ENCODE peak calls at places on chromosomes 3 and 15, in eight cellular contexts. Z is stomach, S is transverse colon, G is left ventricle myocardium inferior, H is right cardiac atrium, X is PC-9, R is adrenal gland, C is small intestine. Y is an unnamed sample.

GRCh38 chr15:40465939-40466338 is 4.8 kb upstream of the CHST14 start:
- DNase-seq in Z (no peak), S (no peak), G (no peak), H (no peak), X (no peak), R (no peak), C (no peak), Y (no peak)

GRCh38 chr3:53194218-53195065 is 33.4 kb downstream of the PRKCD start:
- DNase-seq in Z (no peak), S (no peak), G (peak; percentile 56), H (peak; percentile 64), X (no peak), R (peak; percentile 75), C (no peak), Y (peak; percentile 88)

GRCh38 chr15:73125219-73125618 is 73.0 kb downstream of the NEO1 start:
- DNase-seq in Z (no peak), S (no peak), G (no peak), H (no peak), X (no peak), R (no peak), C (peak; percentile 55), Y (no peak)

GRCh38 chr3:46619845-46620778 is 7.8 kb downstream of the FAM240A start:
- DNase-seq in Z (no peak), S (no peak), G (no peak), H (peak; percentile 38), X (no peak), R (no peak), C (no peak), Y (no peak)

GRCh38 chr3:190701096-190701532 is 161.4 kb downstream of the GMNC start:
- DNase-seq in Z (peak; percentile 65), S (peak; percentile 54), G (peak; percentile 19), H (no peak), X (peak; percentile 65), R (peak; percentile 55), C (peak; percentile 88), Y (no peak)

GRCh38 chr3:28171962-28172361 is 69.5 kb upstream of the CMC1 start:
- DNase-seq in Z (no peak), S (no peak), G (no peak), H (no peak), X (no peak), R (no peak), C (peak; percentile 48), Y (no peak)

GRCh38 chr15:41502787-41503668 is 9.4 kb downstream of the ITPKA start:
- DNase-seq in Z (no peak), S (no peak), G (no peak), H (no peak), X (no peak), R (no peak), C (no peak), Y (no peak)

GRCh38 chr15:47945869-47946666 is 174.7 kb upstream of the SLC24A5 start:
- DNase-seq in Z (no peak), S (no peak), G (no peak), H (no peak), X (no peak), R (no peak), C (no peak), Y (no peak)

GRCh38 chr3:9116351-9116750 is 133.1 kb downstream of the SRGAP3 start:
- DNase-seq in Z (no peak), S (no peak), G (no peak), H (no peak), X (no peak), R (peak; percentile 25), C (no peak), Y (no peak)

GRCh38 chr3:117754841-117755240 is 1045.3 kb downstream of the TUSC7 start:
- DNase-seq in Z (no peak), S (no peak), G (no peak), H (no peak), X (no peak), R (no peak), C (no peak), Y (no peak)

GRCh38 chr3:127035672-127036071 is 52.8 kb downstream of the PLXNA1 start:
- DNase-seq in Z (peak; percentile 82), S (peak; percentile 91), G (peak; percentile 24), H (peak; percentile 88), X (peak; percentile 90), R (peak; percentile 95), C (peak; percentile 97), Y (peak; percentile 90)

GRCh38 chr15:88738796-88739195 is 64.4 kb upstream of the ACAN start:
- DNase-seq in Z (no peak), S (no peak), G (no peak), H (no peak), X (no peak), R (no peak), C (no peak), Y (no peak)

GRCh38 chr3:132641837-132642538 is 17.6 kb downstream of the ACAD11 start:
- DNase-seq in Z (no peak), S (no peak), G (no peak), H (no peak), X (no peak), R (no peak), C (peak; percentile 43), Y (no peak)

GRCh38 chr15:92846716-92847115 is 53.4 kb upstream of the CHD2 start:
- DNase-seq in Z (no peak), S (no peak), G (no peak), H (no peak), X (no peak), R (no peak), C (no peak), Y (no peak)

GRCh38 chr15:89999676-90000174 is 1.4 kb upstream of the ZNF710 start:
- DNase-seq in Z (no peak), S (peak; percentile 37), G (no peak), H (no peak), X (no peak), R (no peak), C (peak; percentile 62), Y (no peak)

GRCh38 chr3:76352069-76352847 is 566.9 kb upstream of the ZNF717 start:
- DNase-seq in Z (no peak), S (no peak), G (no peak), H (no peak), X (no peak), R (no peak), C (no peak), Y (no peak)

GRCh38 chr3:137061186-137061585 is 103.4 kb downstream of the IL20RB start:
- DNase-seq in Z (no peak), S (no peak), G (no peak), H (no peak), X (no peak), R (no peak), C (no peak), Y (no peak)

DNA sequence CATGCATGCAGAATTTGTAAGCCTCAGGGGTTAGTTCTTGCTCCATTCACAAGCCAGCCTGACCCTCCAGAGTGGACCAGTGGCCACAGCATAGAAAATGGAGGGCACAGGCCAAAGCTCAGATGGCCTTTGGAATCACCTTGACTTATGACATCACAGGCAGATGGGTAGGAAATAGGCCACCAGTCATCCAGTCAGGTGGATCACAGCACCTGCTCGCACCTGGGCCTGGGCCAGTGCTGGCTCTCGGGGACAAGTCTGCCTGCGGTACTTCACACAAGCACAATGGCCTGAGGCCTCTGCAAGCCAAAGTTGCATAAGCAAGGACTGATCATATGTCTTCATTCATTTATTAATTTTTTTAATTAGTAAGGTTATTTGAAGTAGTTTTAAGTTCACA is 39.3 kb downstream of the PPCDC start:
- DNase-seq in Z (no peak), S (no peak), G (no peak), H (no peak), X (no peak), R (peak; percentile 44), C (no peak), Y (no peak)
- H3K4me1 ChIP-seq in Z (no peaks in the 10 kb centered on the region), S (no peaks in the 10 kb centered on the region), G (peaks cover 71% of the 10 kb centered on the region), H (peaks cover 22% of the 10 kb centered on the region), X (peaks cover 46% of the 10 kb centered on the region), R (peaks cover 32% of the 10 kb centered on the region), C (no peaks in the 10 kb centered on the region), Y (peaks cover 3% of the 10 kb centered on the region)

GRCh38 chr3:100270218-100270588 is 9.4 kb downstream of the TBC1D23 start:
- DNase-seq in Z (no peak), S (no peak), G (no peak), H (no peak), X (no peak), R (no peak), C (no peak), Y (no peak)

GRCh38 chr3:100269410-100270217 is 8.8 kb downstream of the TBC1D23 start:
- DNase-seq in Z (no peak), S (no peak), G (no peak), H (no peak), X (peak; percentile 50), R (no peak), C (no peak), Y (no peak)

GRCh38 chr3:100266531-100266930 is 5.7 kb downstream of the TBC1D23 start:
- DNase-seq in Z (no peak), S (no peak), G (no peak), H (no peak), X (no peak), R (no peak), C (no peak), Y (no peak)

GRCh38 chr3:100268986-100269385 is 8.2 kb downstream of the TBC1D23 start:
- DNase-seq in Z (no peak), S (no peak), G (no peak), H (no peak), X (no peak), R (no peak), C (no peak), Y (no peak)

GRCh38 chr3:100268156-100268555 is 7.4 kb downstream of the TBC1D23 start:
- DNase-seq in Z (no peak), S (no peak), G (no peak), H (no peak), X (no peak), R (no peak), C (no peak), Y (no peak)
- H3K4me1 ChIP-seq in Z (peaks cover 4% of the 10 kb centered on the region), S (peaks cover 21% of the 10 kb centered on the region), G (peaks cover 73% of the 10 kb centered on the region), H (no peaks in the 10 kb centered on the region), X (peaks cover 58% of the 10 kb centered on the region), R (peaks cover 50% of the 10 kb centered on the region), C (peaks cover 6% of the 10 kb centered on the region), Y (peaks cover 2% of the 10 kb centered on the region)

GRCh38 chr3:193774272-193774915 is 181.4 kb downstream of the OPA1 start:
- DNase-seq in Z (no peak), S (no peak), G (no peak), H (no peak), X (no peak), R (no peak), C (no peak), Y (no peak)
- H3K4me1 ChIP-seq in Z (no peaks in the 10 kb centered on the region), S (no peaks in the 10 kb centered on the region), G (no peaks in the 10 kb centered on the region), H (no peaks in the 10 kb centered on the region), X (peaks cover 2% of the 10 kb centered on the region), R (no peaks in the 10 kb centered on the region), C (no peaks in the 10 kb centered on the region), Y (no peaks in the 10 kb centered on the region)

GRCh38 chr3:144185291-144185690 is 213.7 kb downstream of the DIPK2A start:
- DNase-seq in Z (no peak), S (no peak), G (no peak), H (no peak), X (no peak), R (no peak), C (no peak), Y (no peak)

GRCh38 chr3:144189044-144189443 is 217.4 kb downstream of the DIPK2A start:
- DNase-seq in Z (no peak), S (no peak), G (no peak), H (no peak), X (no peak), R (no peak), C (no peak), Y (no peak)

GRCh38 chr3:144182501-144182900 is 210.9 kb downstream of the DIPK2A start:
- DNase-seq in Z (no peak), S (no peak), G (no peak), H (no peak), X (no peak), R (no peak), C (no peak), Y (no peak)

GRCh38 chr3:144187531-144188230 is 216.1 kb downstream of the DIPK2A start:
- DNase-seq in Z (no peak), S (no peak), G (no peak), H (no peak), X (no peak), R (no peak), C (no peak), Y (no peak)
- H3K4me1 ChIP-seq in Z (no peaks in the 10 kb centered on the region), S (no peaks in the 10 kb centered on the region), G (no peaks in the 10 kb centered on the region), H (no peaks in the 10 kb centered on the region), X (no peaks in the 10 kb centered on the region), R (no peaks in the 10 kb centered on the region), C (no peaks in the 10 kb centered on the region), Y (no peaks in the 10 kb centered on the region)

Y was measured in aorta.